ENCODE peak calls at places on chromosome 10, in four cellular contexts. G is Panc1, B is sigmoid colon, N is GM23338. C is an unnamed sample.

GRCh38 chr10:7408003-7408493 is 2.8 kb downstream of the SFMBT2 start:
- DNase-seq in G (no peak), B (peak), N (peak), C (no peak)

GRCh38 chr10:79434816-79435215 is 10.6 kb downstream of the ZCCHC24 start:
- DNase-seq in G (no peak), B (peak), N (no peak), C (no peak)

GRCh38 chr10:132886211-132887099 is 55.9 kb downstream of the CFAP46 start:
- DNase-seq in G (no peak), B (peak), N (no peak), C (no peak)

GRCh38 chr10:119654540-119654939 is 3.4 kb downstream of the BAG3 start:
- DNase-seq in G (no peak), B (peak), N (no peak), C (no peak)

GRCh38 chr10:132645630-132646442 is 108.2 kb downstream of the INPP5A start:
- DNase-seq in G (no peak), B (peak), N (no peak), C (no peak)

GRCh38 chr10:11014671-11015141 is 3.0 kb upstream of the CELF2 start:
- DNase-seq in G (no peak), B (no peak), N (no peak), C (no peak)

GRCh38 chr10:17076626-17077025 is 53.0 kb downstream of the CUBN start:
- DNase-seq in G (no peak), B (no peak), N (no peak), C (no peak)

GRCh38 chr10:94084344-94084743 is 90.6 kb downstream of the PLCE1 start:
- DNase-seq in G (no peak), B (no peak), N (no peak), C (no peak)

GRCh38 chr10:89469517-89469916 is 55.1 kb downstream of the IFIT5 start:
- DNase-seq in G (no peak), B (no peak), N (no peak), C (no peak)

GRCh38 chr10:228366-228765 is 93.1 kb downstream of the ZMYND11 start:
- DNase-seq in G (no peak), B (no peak), N (no peak), C (no peak)
- TF ChIP-seq POLR2AphosphoS5 in G (no peak), B (no peak), N (no peak), C (no peak)

GRCh38 chr10:1097436-1097835 is 41.3 kb downstream of the WDR37 start:
- DNase-seq in G (no peak), B (no peak), N (no peak), C (no peak)
- H3K27ac ChIP-seq in G (no peak), B (no peak), N (no peak), C (no peak)

GRCh38 chr10:59360605-59361515 is 1.5 kb downstream of the FAM13C start:
- DNase-seq in G (no peak), B (no peak), N (no peak), C (no peak)
- H3K4me3 ChIP-seq in G (no peak), B (peak), N (no peak), C (peak)

DNA sequence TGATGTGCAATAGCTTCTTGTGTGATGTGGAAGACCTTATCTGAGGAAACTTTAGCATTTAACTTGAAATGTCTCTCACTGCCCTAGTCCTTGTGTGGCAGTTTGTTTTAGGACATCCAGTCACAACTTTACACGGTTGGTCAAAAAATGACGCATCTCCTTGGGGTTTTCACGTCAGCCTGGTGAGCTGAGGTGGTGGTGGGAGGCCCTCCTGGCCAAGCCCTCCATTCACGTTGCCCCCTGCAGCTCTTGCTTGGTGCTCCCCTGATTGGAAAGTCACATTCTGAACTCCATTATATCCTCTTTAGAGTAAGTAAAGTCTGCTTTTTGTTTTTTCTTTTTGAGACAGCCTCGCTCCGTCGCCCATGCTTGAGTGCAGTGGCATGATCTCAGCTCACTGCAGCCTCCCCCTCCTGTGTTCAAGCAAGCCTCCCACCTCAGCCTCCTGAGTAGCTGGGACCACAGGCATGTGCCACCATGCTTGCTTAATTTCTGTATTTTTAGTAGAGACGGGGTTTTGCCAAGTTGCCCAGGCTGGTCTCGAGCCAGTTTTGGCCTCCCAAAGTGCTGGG is 7.5 kb downstream of the PGAM1 start:
- DNase-seq in G (no peak), B (no peak), N (no peak), C (no peak)
- TF ChIP-seq POLR2AphosphoS5 in G (peak), B (no peak), N (peak), C (no peak)

DNA sequence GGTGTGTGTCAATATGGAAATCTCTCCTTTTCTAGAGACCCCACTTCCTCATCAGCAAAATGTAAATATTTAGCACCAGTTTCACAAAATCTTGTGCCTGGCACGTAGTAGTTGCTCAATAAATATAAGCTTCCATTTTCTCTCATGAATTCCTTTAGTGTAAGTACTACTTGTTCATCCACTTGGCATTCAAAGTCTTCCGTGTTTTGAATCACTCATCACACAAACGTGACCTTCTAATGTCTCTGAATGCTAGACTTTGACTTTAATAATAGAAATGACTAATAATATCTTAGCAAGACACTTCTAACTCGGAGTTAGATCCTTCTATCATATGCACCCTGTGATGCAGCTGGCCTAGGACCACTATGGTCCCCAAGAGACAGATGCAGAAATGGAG is 168.7 kb upstream of the ZNF32 start:
- DNase-seq in G (no peak), B (no peak), N (no peak), C (no peak)
- H3K27ac ChIP-seq in G (no peak), B (peak), N (no peak), C (no peak)

GRCh38 chr10:127196955-127197432 is 603 bp upstream of the INSYN2A start:
- DNase-seq in G (no peak), B (no peak), N (no peak), C (no peak)
- H3K4me3 ChIP-seq in G (no peak), B (peak), N (peak), C (no peak)

GRCh38 chr10:73110345-73110849 is at the start of gene NUDT13:
- DNase-seq in G (no peak), B (peak), N (peak), C (no peak)
- TF ChIP-seq POLR2AphosphoS5 in G (peak), B (peak), N (peak), C (no peak)

GRCh38 chr10:13099144-13099665 is 758 bp upstream of the OPTN start:
- DNase-seq in G (no peak), B (peak), N (peak), C (no peak)
- H3K27ac ChIP-seq in G (peak), B (peak), N (peak), C (no peak)

DNA sequence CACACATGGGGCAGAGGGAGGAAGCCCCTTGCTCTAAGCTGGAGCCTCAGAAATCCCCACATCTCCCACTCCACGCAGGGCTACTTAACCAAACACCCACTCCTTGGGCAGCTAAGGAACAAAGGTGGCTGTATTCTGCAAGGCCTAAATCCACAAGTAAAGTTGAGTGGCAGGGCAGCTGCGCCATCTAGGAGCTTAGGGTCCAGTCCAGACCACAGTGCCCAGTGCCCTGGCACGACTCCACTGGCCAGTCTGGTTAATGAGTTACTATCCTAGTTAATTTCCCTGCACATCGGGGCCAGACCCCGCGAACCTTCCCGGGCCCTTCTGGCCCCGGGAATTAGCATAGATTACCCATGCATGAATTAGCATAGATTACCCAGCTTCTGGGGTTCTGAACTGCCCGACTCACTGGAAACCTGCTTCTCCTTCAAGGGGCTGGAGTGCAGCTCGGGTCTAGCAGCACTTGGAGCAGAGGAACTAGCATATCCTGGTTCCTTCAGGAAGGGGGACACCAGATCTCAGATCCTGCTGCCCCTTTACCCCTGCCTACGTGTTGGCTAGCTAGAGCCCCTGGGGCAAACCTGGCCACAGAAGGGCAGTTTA is 3.2 kb upstream of the EMX2 start:
- DNase-seq in G (no peak), B (no peak), N (peak), C (no peak)
- H3K4me3 ChIP-seq in G (no peak), B (no peak), N (no peak), C (no peak)

GRCh38 chr10:97434055-97434454 is 8.1 kb downstream of the PGAM1 start:
- DNase-seq in G (no peak), B (no peak), N (no peak), C (no peak)
- TF ChIP-seq POLR2AphosphoS5 in G (no peak), B (no peak), N (peak), C (no peak)